ENCODE peak calls at places on chromosome 18, in nine cellular contexts. J is heart left ventricle, A is HCT116, E is fibroblast of pulmonary artery, F is transverse colon, N is colonic mucosa, Y is fibroblast of mammary gland, L is WERI-Rb-1, T is tibial artery. Q is an unnamed sample.

GRCh38 chr18:78904179-78904531 is 75.5 kb upstream of the SALL3 start:
- DNase-seq in N (no peak), E (no peak), T (no peak), Y (no peak), A (no peak), L (no peak), F (no peak), J (no peak), Q (no peak)

GRCh38 chr18:22257022-22257543 is 87.7 kb downstream of the GATA6 start:
- DNase-seq in E (no peak), L (no peak), F (no peak), T (no peak), A (no peak), Y (no peak), N (no peak), J (no peak), Q (peak)

GRCh38 chr18:24949908-24950307 is 402.1 kb downstream of the ZNF521 start:
- DNase-seq in E (no peak), F (no peak), N (no peak), A (no peak), J (no peak), T (no peak), Y (no peak), L (no peak), Q (no peak)

GRCh38 chr18:75244336-75244735 is 33.7 kb downstream of the TSHZ1 start:
- DNase-seq in Y (no peak), J (no peak), E (no peak), T (no peak), L (peak), F (no peak), N (no peak), A (no peak), Q (no peak)

GRCh38 chr18:51028201-51028805 is 1.7 kb upstream of the SMAD4 start:
- DNase-seq in T (no peak), E (no peak), Y (peak), F (peak), A (peak), N (peak), L (peak), J (no peak), Q (no peak)

GRCh38 chr18:45874501-45875184 is 49.2 kb downstream of the SIGLEC15 start:
- DNase-seq in A (no peak), Y (peak), J (no peak), T (no peak), N (no peak), F (peak), E (no peak), L (no peak), Q (no peak)

GRCh38 chr18:7617738-7618422 is 50.8 kb downstream of the PTPRM start:
- DNase-seq in T (no peak), E (peak), Y (peak), J (no peak), F (peak), N (peak), L (no peak), A (no peak), Q (peak)

GRCh38 chr18:64747803-64748202 is 598.9 kb upstream of the LINC00305 start:
- DNase-seq in A (no peak), L (no peak), F (no peak), E (no peak), T (no peak), Y (no peak), J (no peak), N (no peak), Q (no peak)

GRCh38 chr18:44423826-44424225 is 256.9 kb upstream of the SETBP1 start:
- DNase-seq in E (no peak), J (no peak), L (no peak), T (no peak), N (no peak), A (no peak), F (no peak), Y (no peak), Q (no peak)

GRCh38 chr18:75125359-75126331 is 83.3 kb downstream of the PTGR3 start:
- DNase-seq in A (no peak), T (peak), F (no peak), L (peak), N (no peak), Y (no peak), E (no peak), J (no peak), Q (no peak)

GRCh38 chr18:32732165-32732564 is 40.7 kb downstream of the KLHL14 start:
- DNase-seq in N (no peak), J (no peak), Y (no peak), A (no peak), F (no peak), T (no peak), L (no peak), E (no peak), Q (no peak)

GRCh38 chr18:21101172-21101571 is 10.4 kb downstream of the ROCK1 start:
- DNase-seq in N (no peak), E (no peak), J (no peak), L (no peak), F (no peak), A (no peak), T (no peak), Y (no peak), Q (no peak)

GRCh38 chr18:67217551-67218166 is 298.9 kb downstream of the DSEL start:
- DNase-seq in Y (peak), J (no peak), L (peak), F (peak), A (peak), E (peak), T (no peak), N (peak), Q (peak)

GRCh38 chr18:35027206-35027605 is 14.0 kb upstream of the MAPRE2 start:
- DNase-seq in L (no peak), E (no peak), F (no peak), A (no peak), J (no peak), Y (no peak), T (no peak), N (no peak), Q (no peak)

GRCh38 chr18:74546751-74547530 is 12.6 kb downstream of the CNDP1 start:
- DNase-seq in J (no peak), L (no peak), E (peak), N (peak), A (no peak), T (no peak), Y (peak), F (no peak), Q (peak)

GRCh38 chr18:24003903-24004640 is 10.5 kb upstream of the TTC39C start:
- DNase-seq in L (no peak), J (no peak), Y (peak), E (no peak), A (no peak), F (no peak), N (no peak), T (no peak), Q (no peak)

GRCh38 chr18:45782662-45783061 is 42.8 kb upstream of the SIGLEC15 start:
- DNase-seq in A (no peak), Y (no peak), N (no peak), E (no peak), T (no peak), F (no peak), L (no peak), J (no peak), Q (no peak)

GRCh38 chr18:27787543-27787942 is 389.4 kb downstream of the CDH2 start:
- DNase-seq in A (no peak), Y (no peak), L (no peak), N (no peak), E (no peak), T (no peak), F (no peak), J (no peak), Q (no peak)

GRCh38 chr18:75201936-75202335 is 7.0 kb downstream of the PTGR3 start:
- DNase-seq in J (no peak), Y (no peak), A (no peak), L (no peak), T (no peak), N (no peak), E (no peak), F (no peak), Q (no peak)

GRCh38 chr18:61085751-61086150 is 247.5 kb upstream of the CDH20 start:
- DNase-seq in F (no peak), Y (no peak), N (no peak), E (no peak), T (no peak), A (no peak), L (peak), J (no peak), Q (no peak)

GRCh38 chr18:9706081-9706935 is 1.8 kb upstream of the RAB31 start:
- DNase-seq in J (no peak), N (no peak), L (no peak), E (no peak), T (no peak), F (no peak), A (no peak), Y (no peak), Q (no peak)

GRCh38 chr18:79955302-79956075 is 4.0 kb upstream of the SLC66A2 start:
- DNase-seq in F (peak), Y (peak), T (peak), E (no peak), J (no peak), A (no peak), L (no peak), N (peak), Q (peak)

GRCh38 chr18:45670281-45670962 is 53.6 kb upstream of the SLC14A1 start:
- DNase-seq in A (no peak), T (peak), E (peak), N (no peak), L (no peak), J (no peak), Y (peak), F (no peak), Q (peak)

GRCh38 chr18:79400591-79401381 is 5.1 kb downstream of the NFATC1 start:
- DNase-seq in T (no peak), F (no peak), A (no peak), N (no peak), Y (no peak), E (no peak), L (no peak), J (peak), Q (no peak)

GRCh38 chr18:79395761-79396404 is at the start of gene NFATC1:
- DNase-seq in L (peak), T (peak), E (peak), N (peak), F (peak), J (peak), A (no peak), Y (peak), Q (peak)

GRCh38 chr18:72869786-72870185 is 2.0 kb upstream of the NETO1 start:
- DNase-seq in N (no peak), J (no peak), L (no peak), T (no peak), Y (no peak), F (no peak), E (no peak), A (no peak), Q (no peak)

GRCh38 chr18:72866572-72866900 is 1.3 kb downstream of the NETO1 start:
- DNase-seq in L (no peak), T (no peak), N (no peak), A (no peak), E (no peak), Y (no peak), J (no peak), F (no peak), Q (no peak)

GRCh38 chr18:72867721-72868665 is at the start of gene NETO1:
- DNase-seq in F (no peak), Y (no peak), N (no peak), A (no peak), L (peak), T (no peak), J (no peak), E (no peak), Q (peak)

GRCh38 chr18:72868666-72869661 is 1.2 kb upstream of the NETO1 start:
- DNase-seq in F (no peak), N (no peak), L (no peak), E (no peak), J (peak), T (no peak), A (no peak), Y (no peak), Q (no peak)

GRCh38 chr18:72866901-72867701 is 686 bp downstream of the NETO1 start:
- DNase-seq in A (no peak), N (no peak), J (no peak), Y (no peak), T (no peak), F (no peak), E (no peak), L (peak), Q (no peak)
- H3K4me3 ChIP-seq in A (no peak), N (no peak), J (peak), Y (peak), T (peak), F (no peak), E (no peak), L (peak), Q (peak)

DNA sequence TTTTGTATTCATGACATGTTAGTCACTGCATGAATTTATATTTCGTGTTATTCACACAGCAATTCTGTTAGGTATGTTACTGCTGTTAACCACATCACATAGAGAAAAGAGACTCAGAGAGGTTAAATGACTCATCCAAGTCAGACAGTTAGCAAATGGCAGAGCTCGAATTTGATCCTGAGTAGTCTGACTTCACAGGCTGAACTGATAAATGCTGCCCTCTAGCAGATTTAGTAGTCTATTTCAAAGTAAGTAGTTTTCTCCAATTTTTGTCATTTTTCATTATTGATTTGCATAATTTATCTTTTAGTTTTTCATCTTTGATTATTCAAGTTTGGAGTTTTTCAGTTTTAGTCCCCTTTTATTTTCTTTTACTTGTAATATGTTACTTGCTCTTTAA is 58.3 kb downstream of the WDR7 start:
- DNase-seq in N (no peak), F (no peak), A (peak), Y (peak), T (no peak), E (peak), L (no peak), J (no peak), Q (peak)
- TF ChIP-seq CTCF in N (no peak), F (peak), A (peak), Y (peak), T (no peak), E (peak), L (no peak), J (peak), Q (peak)

GRCh38 chr18:11148655-11149440 is 521 bp downstream of the PIEZO2 start:
- DNase-seq in L (no peak), T (no peak), E (no peak), J (no peak), A (no peak), N (no peak), Y (no peak), F (no peak), Q (peak)

GRCh38 chr18:11149441-11150270 is at the start of gene PIEZO2:
- DNase-seq in A (no peak), J (peak), E (peak), T (peak), N (peak), F (peak), Y (peak), L (peak), Q (peak)

GRCh38 chr18:11146947-11147345 is 2.4 kb downstream of the PIEZO2 start:
- DNase-seq in F (no peak), L (no peak), N (no peak), Y (no peak), E (no peak), J (no peak), A (no peak), T (no peak), Q (no peak)

GRCh38 chr18:11147371-11147860 is 2.0 kb downstream of the PIEZO2 start:
- DNase-seq in A (no peak), F (no peak), T (no peak), L (no peak), J (no peak), E (peak), N (no peak), Y (no peak), Q (peak)

GRCh38 chr18:11147962-11148654 is 1.3 kb downstream of the PIEZO2 start:
- DNase-seq in E (peak), T (no peak), A (no peak), L (no peak), F (no peak), N (no peak), J (peak), Y (no peak), Q (peak)
- H3K4me3 ChIP-seq in E (peak), T (peak), A (no peak), L (no peak), F (no peak), N (peak), J (peak), Y (no peak), Q (peak)

GRCh38 chr18:31511098-31511497 is 13.1 kb downstream of the DSG2 start:
- DNase-seq in T (no peak), Y (no peak), J (no peak), L (no peak), A (no peak), E (no peak), F (no peak), N (no peak), Q (no peak)
- TF ChIP-seq CTCF in T (no peak), Y (peak), J (no peak), L (no peak), A (peak), E (peak), F (no peak), N (no peak), Q (peak)

GRCh38 chr18:77316641-77317040 is 67.0 kb downstream of the GALR1 start:
- DNase-seq in F (no peak), T (no peak), L (no peak), A (no peak), N (no peak), J (no peak), E (peak), Y (peak), Q (no peak)
- H3K4me3 ChIP-seq in F (no peak), T (no peak), L (no peak), A (no peak), N (no peak), J (no peak), E (no peak), Y (no peak), Q (no peak)

GRCh38 chr18:65788373-65788772 is 37.6 kb downstream of the CDH7 start:
- DNase-seq in T (no peak), J (no peak), A (no peak), N (peak), L (peak), E (no peak), Y (no peak), F (no peak), Q (no peak)
- TF ChIP-seq CTCF in T (no peak), J (no peak), A (no peak), N (no peak), L (peak), E (no peak), Y (no peak), F (no peak), Q (no peak)

DNA sequence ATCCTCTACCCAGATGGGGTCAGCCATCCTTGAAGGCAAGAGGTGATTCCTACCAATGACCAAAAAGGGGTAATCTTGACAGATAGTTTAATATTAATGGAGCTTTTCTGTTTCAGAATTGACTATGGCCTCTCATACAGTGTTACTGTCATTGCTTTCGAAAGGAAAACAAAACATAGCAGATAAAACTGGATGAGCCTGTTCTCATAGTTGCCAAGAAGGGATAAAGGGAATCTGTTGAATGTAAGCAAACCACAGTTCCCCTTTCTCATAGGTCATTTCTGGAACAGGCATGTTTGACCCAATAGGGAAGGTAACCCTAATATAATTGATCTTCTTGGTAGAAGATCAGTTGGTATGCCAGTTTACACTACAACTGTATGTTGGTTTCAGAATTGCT is 1.6 kb downstream of the RAB27B start:
- DNase-seq in T (no peak), N (no peak), Y (no peak), A (no peak), E (no peak), J (no peak), L (no peak), F (no peak), Q (peak)
- H3K4me3 ChIP-seq in T (no peak), N (no peak), Y (no peak), A (no peak), E (peak), J (no peak), L (no peak), F (no peak), Q (peak)

GRCh38 chr18:59736061-59736460 is 38.8 kb upstream of the CCBE1 start:
- DNase-seq in N (no peak), J (no peak), T (no peak), E (no peak), A (no peak), F (no peak), L (no peak), Y (no peak), Q (no peak)

GRCh38 chr18:59743561-59743960 is 46.3 kb upstream of the CCBE1 start:
- DNase-seq in J (no peak), A (no peak), E (peak), L (no peak), T (no peak), N (no peak), F (no peak), Y (peak), Q (peak)

GRCh38 chr18:59737776-59738295 is 40.6 kb upstream of the CCBE1 start:
- DNase-seq in A (no peak), J (no peak), L (no peak), Y (no peak), E (no peak), T (no peak), N (no peak), F (no peak), Q (no peak)

GRCh38 chr18:59742325-59743111 is 45.3 kb upstream of the CCBE1 start:
- DNase-seq in Y (peak), J (no peak), A (no peak), E (peak), T (no peak), L (no peak), F (no peak), N (no peak), Q (no peak)

GRCh38 chr18:59740131-59740530 is 42.9 kb upstream of the CCBE1 start:
- DNase-seq in N (no peak), A (no peak), J (no peak), L (no peak), F (no peak), E (no peak), T (no peak), Y (no peak), Q (no peak)
- TF ChIP-seq CTCF in N (no peak), A (no peak), J (no peak), L (no peak), F (no peak), E (no peak), T (no peak), Y (no peak), Q (no peak)

GRCh38 chr18:49500136-49500921 is 13.3 kb upstream of the C18orf32 start:
- DNase-seq in J (no peak), Y (no peak), L (peak), T (no peak), E (no peak), F (no peak), N (no peak), A (no peak), Q (no peak)
- H3K4me3 ChIP-seq in J (no peak), Y (no peak), L (peak), T (no peak), E (no peak), F (no peak), N (no peak), A (no peak), Q (no peak)

GRCh38 chr18:30381826-30382225 is 660.7 kb downstream of the DSC3 start:
- DNase-seq in A (no peak), E (no peak), L (no peak), J (no peak), T (no peak), F (no peak), Y (no peak), N (no peak), Q (no peak)

DNA sequence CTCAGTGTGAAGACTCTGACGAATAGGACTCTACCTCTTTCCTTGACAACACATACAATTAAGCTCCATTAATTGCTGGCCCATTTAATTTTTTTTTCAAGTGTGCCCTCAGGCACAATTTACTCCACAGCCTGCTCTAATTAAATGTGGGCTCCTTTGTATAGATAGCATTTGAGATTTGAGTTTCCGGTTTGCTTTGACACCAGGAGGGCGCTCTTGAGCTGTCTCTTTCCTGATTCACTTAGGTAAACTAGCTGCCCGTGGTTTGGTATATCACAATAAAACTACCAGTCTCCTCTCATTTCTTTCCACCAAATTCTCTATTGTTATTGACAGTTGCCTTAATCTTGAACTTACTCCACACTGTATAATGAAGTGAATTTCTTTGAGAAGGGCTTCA is 666.0 kb downstream of the DSC3 start:
- DNase-seq in L (peak), F (no peak), A (peak), J (no peak), Y (no peak), E (no peak), T (no peak), N (no peak), Q (no peak)
- TF ChIP-seq CTCF in L (peak), F (no peak), A (peak), J (no peak), Y (no peak), E (no peak), T (no peak), N (no peak), Q (no peak)

Q was measured in fibroblast of villous mesenchyme.